ENCODE peak calls at places on chromosomes 13 and 19, in ten cellular contexts. S is Caco-2, R is AG04450, H is tibial artery, O is lung, T is body of pancreas, Y is neural progenitor cell, V is cardiac fibroblast, M is ascending aorta, W is breast epithelium. F is an unnamed sample.

GRCh38 chr19:30854661-30855060 is 482.5 kb downstream of the ZNF536 start:
- DNase-seq in Y (no peak), R (no peak), T (no peak), H (no peak), S (no peak), V (no peak), O (no peak), M (no peak), W (no peak), F (no peak)

GRCh38 chr19:11261902-11262839 is at the start of gene DOCK6:
- DNase-seq in R (no peak), S (no peak), M (no peak), H (no peak), W (peak; percentile 33), V (peak; percentile 27), Y (peak; percentile 80), O (no peak), T (peak; percentile 44), F (no peak)

GRCh38 chr19:45884682-45885555 is 1.0 kb downstream of the IRF2BP1 start:
- DNase-seq in Y (peak; percentile 32), T (no peak), W (peak; percentile 46), V (no peak), M (no peak), H (no peak), O (no peak), R (no peak), S (no peak), F (no peak)

GRCh38 chr19:56076413-56076998 is 44.6 kb downstream of the ZNF787 start:
- DNase-seq in T (peak; percentile 71), Y (peak; percentile 62), R (peak; percentile 15), M (no peak), S (no peak), H (peak; percentile 69), O (peak; percentile 65), V (peak; percentile 72), W (no peak), F (no peak)

GRCh38 chr13:40207110-40207478 is 459.3 kb downstream of the FOXO1 start:
- DNase-seq in Y (no peak), W (no peak), M (no peak), O (no peak), S (no peak), H (no peak), R (no peak), V (no peak), T (no peak), F (peak; percentile 67)

GRCh38 chr13:103101902-103102301 is 35.7 kb upstream of the SLC10A2 start:
- DNase-seq in T (no peak), R (no peak), O (no peak), M (no peak), Y (no peak), V (no peak), S (no peak), W (no peak), H (no peak), F (no peak)

GRCh38 chr19:21751379-21751778 is 16.0 kb downstream of the ZNF100 start:
- DNase-seq in Y (no peak), R (no peak), V (peak; percentile 67), M (no peak), T (no peak), H (no peak), S (no peak), W (no peak), O (no peak), F (no peak)

GRCh38 chr13:80430561-80430960 is 89.6 kb upstream of the SPRY2 start:
- DNase-seq in T (no peak), H (no peak), W (no peak), M (no peak), V (peak; percentile 29), R (no peak), Y (no peak), O (no peak), S (no peak), F (no peak)

GRCh38 chr19:5340637-5341447 is at the start of gene PTPRS:
- DNase-seq in T (peak; percentile 80), M (peak; percentile 82), V (peak; percentile 71), Y (peak; percentile 96), S (peak; percentile 84), R (peak; percentile 24), O (peak; percentile 65), H (peak; percentile 32), W (peak; percentile 59), F (peak; percentile 79)

GRCh38 chr19:58020985-58021384 is 12.8 kb upstream of the ZSCAN1 start:
- DNase-seq in V (no peak), W (no peak), M (no peak), Y (no peak), O (no peak), T (no peak), H (no peak), R (no peak), S (no peak), F (no peak)

GRCh38 chr19:58024661-58025060 is 9.2 kb upstream of the ZSCAN1 start:
- DNase-seq in H (no peak), R (no peak), W (no peak), S (no peak), Y (no peak), O (no peak), V (no peak), M (no peak), T (no peak), F (no peak)

GRCh38 chr19:58021541-58022282 is 12.1 kb upstream of the ZSCAN1 start:
- DNase-seq in S (no peak), Y (peak; percentile 69), H (peak; percentile 50), R (no peak), T (peak; percentile 37), V (peak; percentile 69), M (peak; percentile 75), W (peak; percentile 42), O (peak; percentile 37), F (no peak)

GRCh38 chr19:58020129-58020528 is 13.7 kb upstream of the ZSCAN1 start:
- DNase-seq in S (no peak), O (no peak), V (no peak), R (no peak), T (no peak), H (no peak), M (no peak), Y (no peak), W (no peak), F (no peak)

GRCh38 chr19:58022283-58022660 is 11.6 kb upstream of the ZSCAN1 start:
- DNase-seq in S (no peak), M (no peak), Y (no peak), R (no peak), V (no peak), W (no peak), H (no peak), O (no peak), T (no peak), F (no peak)
- TF ChIP-seq CTCF in S (no peak), M (no peak), Y (no peak), R (no peak), V (no peak), W (no peak), H (no peak), O (no peak), T (no peak), F (no peak)

GRCh38 chr13:51323824-51324511 is 15.5 kb upstream of the SERPINE3 start:
- DNase-seq in W (no peak), R (no peak), V (no peak), H (no peak), Y (no peak), M (no peak), O (no peak), T (no peak), S (no peak), F (no peak)

GRCh38 chr13:51324714-51325440 is 14.6 kb upstream of the SERPINE3 start:
- DNase-seq in R (no peak), V (no peak), Y (peak; percentile 47), M (no peak), W (no peak), H (no peak), S (no peak), T (no peak), O (no peak), F (peak; percentile 20)

GRCh38 chr13:51318876-51319275 is 20.6 kb upstream of the SERPINE3 start:
- DNase-seq in S (no peak), H (no peak), V (no peak), O (no peak), Y (no peak), W (no peak), R (no peak), T (no peak), M (no peak), F (no peak)

GRCh38 chr13:51325837-51326236 is 13.7 kb upstream of the SERPINE3 start:
- DNase-seq in M (no peak), W (no peak), Y (no peak), T (no peak), S (no peak), O (no peak), R (no peak), H (no peak), V (no peak), F (no peak)

DNA sequence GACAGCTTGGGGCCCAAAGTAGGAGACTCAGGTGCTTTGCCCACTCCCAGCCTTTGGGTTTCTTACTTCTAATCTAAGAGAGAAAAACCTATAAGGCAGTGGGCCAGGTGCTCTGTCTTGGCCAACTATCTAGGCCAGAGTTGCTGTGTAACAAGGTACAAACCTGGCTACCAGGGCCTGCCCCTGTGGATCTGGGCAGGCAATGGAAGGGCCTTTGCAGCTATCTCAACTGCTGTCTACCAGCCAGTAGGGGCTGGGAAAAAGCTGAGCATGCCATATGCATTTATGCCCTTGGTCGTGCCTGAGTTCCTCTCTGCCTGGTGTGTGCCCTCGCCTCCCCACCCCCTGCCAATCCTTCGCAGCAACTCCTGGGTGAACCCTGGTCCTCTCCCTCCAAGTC is 16.7 kb upstream of the SERPINE3 start:
- DNase-seq in S (no peak), H (no peak), W (no peak), R (no peak), Y (no peak), M (no peak), V (no peak), T (no peak), O (no peak), F (no peak)
- H3K4me3 ChIP-seq in S (no peak overlapping the region), H (no peak overlapping the region), W (no peak overlapping the region), R (no peak overlapping the region), Y (no peak overlapping the region), M (no peak overlapping the region), V (no peak overlapping the region), T (no peak overlapping the region), O (no peak overlapping the region), F (no peak overlapping the region)

DNA sequence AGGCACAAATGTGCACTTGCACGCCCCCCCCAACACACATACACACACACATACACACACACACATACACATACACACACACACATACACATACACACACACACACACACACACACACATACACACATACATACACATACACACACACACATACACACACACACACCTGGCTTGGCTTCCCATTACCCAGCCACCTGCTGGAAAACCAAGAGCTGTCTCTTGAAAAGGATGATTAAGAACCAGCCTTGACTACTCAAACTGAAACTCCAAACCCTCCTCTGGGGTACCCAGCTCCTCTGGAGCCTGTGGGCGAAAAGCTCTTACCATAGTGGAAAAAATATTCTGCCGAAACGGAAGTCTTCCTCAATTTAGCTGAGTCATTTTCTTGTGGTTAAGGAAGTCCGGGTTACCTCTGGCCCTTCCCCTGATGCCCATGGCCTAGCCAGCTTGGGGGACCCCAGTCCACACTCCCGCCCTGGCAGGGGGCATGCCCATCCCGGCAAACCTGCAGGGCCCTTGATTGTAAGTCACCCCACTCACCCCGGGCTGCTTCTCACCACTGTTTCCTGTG is 21.9 kb downstream of the CEBPA start:
- DNase-seq in W (no peak), S (no peak), M (no peak), T (no peak), H (no peak), Y (no peak), V (no peak), O (no peak), R (no peak), F (peak; percentile 79)
- TF ChIP-seq CTCF in W (no peak), S (no peak), M (no peak), T (no peak), H (no peak), Y (no peak), V (no peak), O (no peak), R (no peak), F (no peak)

GRCh38 chr13:97142452-97142851 is 79.7 kb upstream of the MBNL2 start:
- DNase-seq in H (no peak), V (peak; percentile 49), Y (no peak), S (peak; percentile 85), O (no peak), T (peak; percentile 45), M (no peak), R (no peak), W (no peak), F (no peak)
- H3K4me3 ChIP-seq in H (no peak overlapping the region), V (peak overlapping the region; percentile 51), Y (no peak overlapping the region), S (peak overlapping the region; percentile 61), O (no peak overlapping the region), T (no peak overlapping the region), M (peak overlapping the region; percentile 29), R (no peak overlapping the region), W (peak overlapping the region; percentile 26), F (no peak overlapping the region)